ENCODE peak calls at places on chromosomes 7 and 10, in seven cellular contexts. B is endothelial cell of umbilical vein; K is SJCRH30; M is CD8-positive, alpha-beta T cell; V is PC-3; J is HL-60; E is spleen. D is an unnamed sample.

GRCh38 chr10:91590904-91591791 is 41.7 kb downstream of the PPP1R3C start:
- DNase-seq in B (peak; percentile 95), K (peak; percentile 75), M (no peak), V (peak; percentile 84), J (no peak), E (no peak), D (peak; percentile 64)

GRCh38 chr10:98344589-98345038 is 70.4 kb downstream of the PYROXD2 start:
- DNase-seq in B (peak; percentile 86), K (peak; percentile 53), M (no peak), V (no peak), J (no peak), E (no peak), D (peak; percentile 98)

GRCh38 chr7:94618134-94618533 is 37.8 kb downstream of the SGCE start:
- DNase-seq in B (no peak), K (no peak), M (no peak), V (no peak), J (no peak), E (no peak), D (no peak)

GRCh38 chr10:61166489-61166888 is 222.5 kb upstream of the RHOBTB1 start:
- DNase-seq in B (no peak), K (no peak), M (no peak), V (no peak), J (no peak), E (no peak), D (no peak)

GRCh38 chr10:111076191-111076681 is 593 bp upstream of the ADRA2A start:
- DNase-seq in B (peak; percentile 41), K (peak; percentile 82), M (peak; percentile 31), V (peak; percentile 44), J (peak; percentile 39), E (peak; percentile 87), D (peak; percentile 55)

GRCh38 chr10:15472431-15473400 is 101.6 kb upstream of the FAM171A1 start:
- DNase-seq in B (no peak), K (no peak), M (no peak), V (peak; percentile 1), J (no peak), E (no peak), D (peak; percentile 95)

GRCh38 chr10:79970062-79970461 is 21.2 kb upstream of the SFTPD start:
- DNase-seq in B (no peak), K (no peak), M (no peak), V (no peak), J (no peak), E (no peak), D (no peak)

GRCh38 chr10:4451512-4451911 is 374.5 kb upstream of the AKR1E2 start:
- DNase-seq in B (no peak), K (no peak), M (no peak), V (no peak), J (no peak), E (no peak), D (no peak)

GRCh38 chr7:54839538-54840213 is 80.7 kb upstream of the SEC61G start:
- DNase-seq in B (peak; percentile 43), K (peak; percentile 70), M (no peak), V (peak; percentile 78), J (no peak), E (peak; percentile 80), D (peak; percentile 29)

GRCh38 chr10:110755781-110756180 is 111.6 kb downstream of the RBM20 start:
- DNase-seq in B (no peak), K (no peak), M (no peak), V (no peak), J (no peak), E (no peak), D (no peak)

GRCh38 chr7:33841658-33842057 is 63.7 kb upstream of the BMPER start:
- DNase-seq in B (peak; percentile 5), K (peak; percentile 66), M (no peak), V (peak; percentile 56), J (no peak), E (no peak), D (peak; percentile 36)

GRCh38 chr7:47954231-47954911 is 6.1 kb upstream of the PKD1L1 start:
- DNase-seq in B (no peak), K (peak; percentile 77), M (no peak), V (no peak), J (no peak), E (no peak), D (no peak)

GRCh38 chr10:82496114-82496513 is 621.1 kb downstream of the NRG3 start:
- DNase-seq in B (no peak), K (no peak), M (no peak), V (no peak), J (no peak), E (no peak), D (no peak)

GRCh38 chr7:135320277-135320676 is 86.6 kb downstream of the STRA8 start:
- DNase-seq in B (peak; percentile 97), K (peak; percentile 92), M (no peak), V (peak; percentile 56), J (no peak), E (no peak), D (peak; percentile 49)

GRCh38 chr10:91198781-91199180 is 21.7 kb upstream of the PCGF5 start:
- DNase-seq in B (no peak), K (no peak), M (no peak), V (no peak), J (peak; percentile 55), E (no peak), D (peak; percentile 88)

GRCh38 chr10:64959116-64959515 is 1437.9 kb downstream of the REEP3 start:
- DNase-seq in B (no peak), K (no peak), M (no peak), V (no peak), J (no peak), E (no peak), D (no peak)

GRCh38 chr10:12583891-12584595 is 234.7 kb downstream of the CAMK1D start:
- DNase-seq in B (no peak), K (no peak), M (no peak), V (no peak), J (no peak), E (no peak), D (no peak)

GRCh38 chr7:90764848-90765570 is 168.9 kb downstream of the CDK14 start:
- DNase-seq in B (no peak), K (peak; percentile 51), M (no peak), V (no peak), J (peak; percentile 24), E (no peak), D (no peak)

GRCh38 chr7:43869898-43870240 is 552 bp upstream of the MRPS24 start:
- DNase-seq in B (no peak), K (no peak), M (no peak), V (peak; percentile 87), J (peak; percentile 79), E (peak; percentile 70), D (peak; percentile 83)

GRCh38 chr10:18230794-18231193 is 90.6 kb downstream of the CACNB2 start:
- DNase-seq in B (no peak), K (no peak), M (no peak), V (no peak), J (no peak), E (no peak), D (no peak)

GRCh38 chr10:68604441-68604840 is 44.3 kb downstream of the TET1 start:
- DNase-seq in B (no peak), K (no peak), M (no peak), V (no peak), J (no peak), E (no peak), D (no peak)

GRCh38 chr10:88819290-88819689 is 16.8 kb downstream of the LIPM start:
- DNase-seq in B (no peak), K (no peak), M (no peak), V (no peak), J (no peak), E (no peak), D (no peak)

GRCh38 chr10:88826390-88826789 is 23.9 kb downstream of the LIPM start:
- DNase-seq in B (no peak), K (no peak), M (no peak), V (no peak), J (no peak), E (no peak), D (no peak)

DNA sequence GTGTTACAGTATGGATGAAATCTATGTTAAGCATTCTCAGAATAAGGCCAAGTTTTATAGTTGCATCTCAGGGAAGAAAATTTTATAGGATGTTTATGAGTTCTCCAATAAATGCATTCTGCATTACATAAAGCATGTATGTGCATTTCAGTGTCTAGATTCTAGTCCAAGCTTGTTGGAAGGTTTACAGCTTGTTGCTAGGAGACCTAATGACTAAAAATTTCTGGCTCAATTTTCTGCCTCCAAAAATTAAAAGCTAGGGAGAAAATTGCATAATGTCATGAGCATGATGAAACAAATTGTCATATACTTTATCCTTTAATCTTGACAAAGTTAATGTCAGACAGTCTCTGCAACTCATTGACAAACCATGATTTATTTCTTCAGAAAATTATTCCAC is 18.5 kb downstream of the LIPM start:
- DNase-seq in B (no peak), K (no peak), M (no peak), V (peak; percentile 28), J (no peak), E (no peak), D (no peak)
- H3K27me3 ChIP-seq in B (peaks cover 5% of the 10 kb centered on the region), K (no peaks in the 10 kb centered on the region), M (no peaks in the 10 kb centered on the region), V (no peaks in the 10 kb centered on the region), J (no peaks in the 10 kb centered on the region), E (no peaks in the 10 kb centered on the region), D (no peaks in the 10 kb centered on the region)

GRCh38 chr7:155277385-155277994 is 20.2 kb upstream of the INSIG1 start:
- DNase-seq in B (peak; percentile 52), K (no peak), M (no peak), V (peak; percentile 48), J (no peak), E (no peak), D (no peak)
- H3K27me3 ChIP-seq in B (peaks cover 2% of the 10 kb centered on the region), K (peaks cover 25% of the 10 kb centered on the region), M (no peaks in the 10 kb centered on the region), V (no peaks in the 10 kb centered on the region), J (peaks cover 4% of the 10 kb centered on the region), E (no peaks in the 10 kb centered on the region), D (no peaks in the 10 kb centered on the region)

DNA sequence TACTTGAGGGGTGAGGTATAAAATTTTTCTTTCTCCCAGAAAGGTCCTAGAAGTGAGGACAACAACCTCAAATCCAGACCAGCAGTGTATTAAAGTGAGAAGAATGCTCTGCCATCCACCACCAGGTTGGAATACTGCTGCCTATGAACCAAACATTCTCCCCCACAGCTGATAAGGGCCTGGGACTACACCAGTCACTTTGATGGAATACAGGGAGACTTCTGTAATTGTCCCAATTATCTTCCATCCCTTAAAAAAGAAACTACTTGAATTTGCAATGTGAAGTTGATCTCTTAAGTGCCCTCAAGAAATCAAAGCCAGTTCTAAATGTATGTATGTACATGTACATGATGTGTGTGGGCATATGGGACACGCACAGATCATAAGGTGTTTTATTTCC is 3.0 kb downstream of the TBX20 start:
- DNase-seq in B (no peak), K (no peak), M (no peak), V (no peak), J (no peak), E (no peak), D (peak; percentile 75)
- H3K27me3 ChIP-seq in B (peaks cover 74% of the 10 kb centered on the region), K (peaks cover 9% of the 10 kb centered on the region), M (peaks cover 23% of the 10 kb centered on the region), V (peaks cover 14% of the 10 kb centered on the region), J (peaks cover 38% of the 10 kb centered on the region), E (peaks cover 10% of the 10 kb centered on the region), D (peaks cover 14% of the 10 kb centered on the region)

DNA sequence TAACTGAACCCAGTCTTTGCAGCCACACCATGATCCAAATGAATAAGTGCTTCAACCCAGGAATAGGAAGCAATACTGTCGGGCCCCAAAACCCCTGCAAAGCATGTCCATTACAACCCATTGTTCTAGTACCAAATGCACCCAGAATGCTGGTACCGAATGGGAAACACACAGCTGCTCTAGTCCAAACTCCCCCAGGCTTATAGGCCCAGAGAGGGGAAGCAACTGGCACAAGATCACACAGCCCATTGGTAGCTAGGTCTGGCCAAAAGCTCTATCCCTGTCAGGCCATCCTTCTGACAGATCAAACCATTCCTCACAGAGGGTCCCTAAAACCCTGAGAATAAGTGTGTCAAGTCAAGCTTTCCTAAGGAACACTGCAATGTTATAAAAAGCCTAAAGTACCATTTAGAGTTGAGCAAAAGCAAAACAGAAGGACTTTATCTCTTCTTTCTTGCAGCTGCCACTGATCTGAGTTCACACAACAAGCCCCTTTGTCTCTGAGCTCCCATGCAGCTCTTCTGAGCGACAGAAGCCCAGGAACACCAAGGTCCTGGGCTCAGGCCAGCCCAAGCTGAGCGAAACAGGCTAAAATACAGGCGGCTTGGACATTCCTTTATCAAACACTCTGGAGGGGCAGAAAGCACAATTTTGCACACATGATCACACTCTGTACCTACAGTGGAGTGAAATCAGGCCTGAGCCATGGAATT is 116.7 kb downstream of the SGMS1 start:
- DNase-seq in B (no peak), K (peak; percentile 72), M (no peak), V (no peak), J (no peak), E (no peak), D (peak; percentile 64)
- H3K27me3 ChIP-seq in B (no peaks in the 10 kb centered on the region), K (no peaks in the 10 kb centered on the region), M (no peaks in the 10 kb centered on the region), V (no peaks in the 10 kb centered on the region), J (no peaks in the 10 kb centered on the region), E (no peaks in the 10 kb centered on the region), D (no peaks in the 10 kb centered on the region)